ENCODE peak calls at places on chromosomes 6 and 20, in seven cellular contexts. One of them, this sample, is unnamed.

GRCh38 chr6:159766923-159767322 is 5.1 kb downstream of the ACAT2 start:
- DNase-seq in IMR-90: peak; percentile 72
- DNase-seq in GM23248: peak; percentile 12
- DNase-seq in mammary epithelial cell: no peak
- DNase-seq in mesendoderm: no peak
- DNase-seq in SK-N-SH: no peak
- DNase-seq in keratinocyte: no peak
- DNase-seq in this sample: no peak

GRCh38 chr6:142653710-142654274 is 291.2 kb downstream of the HIVEP2 start:
- DNase-seq in mesendoderm: no peak
- DNase-seq in keratinocyte: no peak
- DNase-seq in mammary epithelial cell: no peak
- DNase-seq in IMR-90: no peak
- DNase-seq in SK-N-SH: no peak
- DNase-seq in GM23248: no peak
- DNase-seq in this sample: no peak

GRCh38 chr6:157961829-157962228 is 19.8 kb upstream of the SYNJ2 start:
- DNase-seq in IMR-90: no peak
- DNase-seq in keratinocyte: no peak
- DNase-seq in SK-N-SH: no peak
- DNase-seq in mesendoderm: no peak
- DNase-seq in GM23248: no peak
- DNase-seq in mammary epithelial cell: no peak
- DNase-seq in this sample: no peak

GRCh38 chr20:641516-641913 is 11.5 kb downstream of the SRXN1 start:
- DNase-seq in IMR-90: no peak
- DNase-seq in mesendoderm: peak; percentile 55
- DNase-seq in mammary epithelial cell: no peak
- DNase-seq in keratinocyte: no peak
- DNase-seq in SK-N-SH: peak; percentile 88
- DNase-seq in GM23248: peak; percentile 49
- DNase-seq in this sample: no peak

GRCh38 chr6:11514672-11515071 is 22.9 kb upstream of the TMEM170B start:
- DNase-seq in mesendoderm: no peak
- DNase-seq in mammary epithelial cell: no peak
- DNase-seq in SK-N-SH: no peak
- DNase-seq in keratinocyte: no peak
- DNase-seq in IMR-90: no peak
- DNase-seq in GM23248: no peak
- DNase-seq in this sample: no peak

GRCh38 chr20:34525709-34526416 is 9.6 kb downstream of the DYNLRB1 start:
- DNase-seq in IMR-90: peak; percentile 100
- DNase-seq in mammary epithelial cell: peak; percentile 99
- DNase-seq in keratinocyte: peak; percentile 99
- DNase-seq in mesendoderm: peak; percentile 51
- DNase-seq in SK-N-SH: peak; percentile 38
- DNase-seq in GM23248: peak; percentile 99
- DNase-seq in this sample: peak; percentile 100

GRCh38 chr6:7267521-7268091 is 45.4 kb downstream of the SSR1 start:
- DNase-seq in IMR-90: peak; percentile 94
- DNase-seq in SK-N-SH: peak; percentile 64
- DNase-seq in keratinocyte: peak; percentile 96
- DNase-seq in mammary epithelial cell: peak; percentile 99
- DNase-seq in mesendoderm: no peak
- DNase-seq in GM23248: peak; percentile 97
- DNase-seq in this sample: peak; percentile 99

GRCh38 chr6:161082215-161082614 is 90.6 kb downstream of the MAP3K4 start:
- DNase-seq in mesendoderm: no peak
- DNase-seq in keratinocyte: no peak
- DNase-seq in GM23248: no peak
- DNase-seq in mammary epithelial cell: no peak
- DNase-seq in SK-N-SH: no peak
- DNase-seq in IMR-90: no peak
- DNase-seq in this sample: no peak

DNA sequence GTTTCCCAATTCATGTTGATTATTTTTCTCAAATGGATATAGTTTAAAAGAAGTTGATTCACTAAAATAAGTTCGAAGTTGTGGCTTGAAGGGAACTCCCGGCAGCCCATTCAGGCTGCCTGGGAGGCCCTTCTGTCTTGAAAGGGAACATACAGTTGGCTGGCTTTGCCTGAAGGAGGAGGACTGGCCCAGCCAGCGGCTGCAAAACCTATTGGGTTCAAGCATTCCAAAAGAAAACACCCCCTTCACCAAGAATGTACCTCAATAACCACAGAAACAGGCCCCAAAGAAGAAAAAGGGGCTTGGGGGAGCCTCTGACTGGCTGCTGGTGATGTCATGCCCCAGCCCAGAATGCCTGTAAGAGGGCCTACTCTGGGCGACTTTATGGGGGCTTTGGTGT is 36.6 kb downstream of the MAFB start:
- DNase-seq in GM23248: no peak
- DNase-seq in mesendoderm: no peak
- DNase-seq in keratinocyte: no peak
- DNase-seq in mammary epithelial cell: no peak
- DNase-seq in SK-N-SH: no peak
- DNase-seq in IMR-90: no peak
- DNase-seq in this sample: no peak
- H3K9ac ChIP-seq in GM23248: no peak overlapping the region
- H3K9ac ChIP-seq in mesendoderm: no peak overlapping the region
- H3K9ac ChIP-seq in keratinocyte: no peak overlapping the region
- H3K9ac ChIP-seq in mammary epithelial cell: no peak overlapping the region
- H3K9ac ChIP-seq in SK-N-SH: no peak overlapping the region
- H3K9ac ChIP-seq in IMR-90: no peak overlapping the region
- H3K9ac ChIP-seq in this sample: no peak overlapping the region

DNA sequence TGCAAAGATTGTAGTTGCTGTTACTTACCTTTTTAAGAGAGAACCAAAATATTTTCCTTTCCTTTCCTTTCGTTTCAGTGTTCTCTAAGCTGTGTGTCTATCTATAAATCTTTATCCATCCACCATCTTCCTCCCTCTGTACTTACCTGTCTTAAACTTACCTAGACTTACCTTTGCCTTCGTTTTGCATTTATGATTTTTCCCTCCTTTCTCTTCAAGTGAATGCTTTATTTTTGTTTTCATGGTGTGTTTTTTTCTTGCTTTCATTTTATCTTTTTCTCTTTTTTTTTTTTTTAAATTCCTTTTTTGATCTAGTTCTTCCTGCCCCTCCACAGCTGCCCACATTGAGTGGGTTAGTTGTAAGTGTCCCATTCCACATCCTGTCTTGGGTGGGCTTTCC is 26.2 kb downstream of the ARID1B start:
- DNase-seq in keratinocyte: no peak
- DNase-seq in mammary epithelial cell: no peak
- DNase-seq in SK-N-SH: no peak
- DNase-seq in mesendoderm: no peak
- DNase-seq in IMR-90: no peak
- DNase-seq in GM23248: no peak
- DNase-seq in this sample: no peak
- H3K4me1 ChIP-seq in keratinocyte: no peaks in the 10 kb centered on the region
- H3K4me1 ChIP-seq in mammary epithelial cell: no peaks in the 10 kb centered on the region
- H3K4me1 ChIP-seq in SK-N-SH: peaks cover 8% of the 10 kb centered on the region
- H3K4me1 ChIP-seq in mesendoderm: peaks cover 8% of the 10 kb centered on the region
- H3K4me1 ChIP-seq in IMR-90: peaks cover 6% of the 10 kb centered on the region
- H3K4me1 ChIP-seq in GM23248: peaks cover 8% of the 10 kb centered on the region
- H3K4me1 ChIP-seq in this sample: no peaks in the 10 kb centered on the region

GRCh38 chr20:38893056-38893455 is 33.2 kb upstream of the FAM83D start:
- DNase-seq in mesendoderm: no peak
- DNase-seq in keratinocyte: no peak
- DNase-seq in SK-N-SH: no peak
- DNase-seq in IMR-90: no peak
- DNase-seq in GM23248: no peak
- DNase-seq in mammary epithelial cell: no peak
- DNase-seq in this sample: no peak
- H3K9ac ChIP-seq in mesendoderm: no peak overlapping the region
- H3K9ac ChIP-seq in keratinocyte: no peak overlapping the region
- H3K9ac ChIP-seq in SK-N-SH: no peak overlapping the region
- H3K9ac ChIP-seq in IMR-90: no peak overlapping the region
- H3K9ac ChIP-seq in GM23248: no peak overlapping the region
- H3K9ac ChIP-seq in mammary epithelial cell: no peak overlapping the region
- H3K9ac ChIP-seq in this sample: no peak overlapping the region

DNA sequence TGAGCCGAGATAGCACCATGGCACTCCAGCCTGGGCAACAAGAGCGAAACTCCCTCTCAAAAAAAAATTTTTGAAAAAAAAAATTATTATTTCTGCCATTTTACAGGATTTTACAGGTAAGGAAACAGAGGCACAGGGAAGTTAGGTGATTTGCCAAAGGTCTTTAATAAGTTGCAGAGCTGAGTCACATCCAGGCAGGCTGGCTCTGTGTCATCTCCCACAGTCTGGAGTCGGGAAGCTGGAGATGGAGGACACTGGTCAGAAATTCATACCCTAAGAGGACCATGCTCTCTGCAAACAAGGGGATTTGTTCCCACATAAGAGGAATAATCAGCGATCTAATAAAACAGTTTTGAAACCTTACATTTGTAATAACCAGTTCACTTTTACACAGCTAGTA is 24.1 kb downstream of the HECA start:
- DNase-seq in mammary epithelial cell: no peak
- DNase-seq in mesendoderm: no peak
- DNase-seq in SK-N-SH: no peak
- DNase-seq in keratinocyte: no peak
- DNase-seq in IMR-90: peak; percentile 34
- DNase-seq in GM23248: peak; percentile 62
- DNase-seq in this sample: no peak
- H3K4me1 ChIP-seq in mammary epithelial cell: peaks cover 3% of the 10 kb centered on the region
- H3K4me1 ChIP-seq in mesendoderm: no peaks in the 10 kb centered on the region
- H3K4me1 ChIP-seq in SK-N-SH: no peaks in the 10 kb centered on the region
- H3K4me1 ChIP-seq in keratinocyte: peaks cover 38% of the 10 kb centered on the region
- H3K4me1 ChIP-seq in IMR-90: peaks cover 16% of the 10 kb centered on the region
- H3K4me1 ChIP-seq in GM23248: peaks cover 20% of the 10 kb centered on the region
- H3K4me1 ChIP-seq in this sample: no peaks in the 10 kb centered on the region

GRCh38 chr6:96014846-96015245 is 928 bp upstream of the FUT9 start:
- DNase-seq in mammary epithelial cell: no peak
- DNase-seq in GM23248: no peak
- DNase-seq in IMR-90: no peak
- DNase-seq in mesendoderm: no peak
- DNase-seq in keratinocyte: no peak
- DNase-seq in SK-N-SH: peak; percentile 9
- DNase-seq in this sample: no peak
- H3K9ac ChIP-seq in mammary epithelial cell: no peak overlapping the region
- H3K9ac ChIP-seq in GM23248: no peak overlapping the region
- H3K9ac ChIP-seq in IMR-90: no peak overlapping the region
- H3K9ac ChIP-seq in mesendoderm: peak overlapping the region; percentile 64
- H3K9ac ChIP-seq in keratinocyte: no peak overlapping the region
- H3K9ac ChIP-seq in SK-N-SH: no peak overlapping the region
- H3K9ac ChIP-seq in this sample: no peak overlapping the region

GRCh38 chr6:167093406-167093921 is 29.4 kb upstream of the CCR6 start:
- DNase-seq in IMR-90: no peak
- DNase-seq in SK-N-SH: no peak
- DNase-seq in mammary epithelial cell: no peak
- DNase-seq in keratinocyte: no peak
- DNase-seq in mesendoderm: no peak
- DNase-seq in GM23248: no peak
- DNase-seq in this sample: no peak
- H3K4me1 ChIP-seq in IMR-90: no peaks in the 10 kb centered on the region
- H3K4me1 ChIP-seq in SK-N-SH: no peaks in the 10 kb centered on the region
- H3K4me1 ChIP-seq in mammary epithelial cell: no peaks in the 10 kb centered on the region
- H3K4me1 ChIP-seq in keratinocyte: no peaks in the 10 kb centered on the region
- H3K4me1 ChIP-seq in mesendoderm: no peaks in the 10 kb centered on the region
- H3K4me1 ChIP-seq in GM23248: no peaks in the 10 kb centered on the region
- H3K4me1 ChIP-seq in this sample: no peaks in the 10 kb centered on the region

GRCh38 chr20:63519765-63520593 is 586 bp upstream of the PPDPF start:
- DNase-seq in mesendoderm: no peak
- DNase-seq in SK-N-SH: peak; percentile 87
- DNase-seq in mammary epithelial cell: peak; percentile 61
- DNase-seq in GM23248: peak; percentile 74
- DNase-seq in keratinocyte: no peak
- DNase-seq in IMR-90: peak; percentile 29
- DNase-seq in this sample: peak; percentile 51
- H3K9ac ChIP-seq in mesendoderm: peak overlapping the region; percentile 79
- H3K9ac ChIP-seq in SK-N-SH: peak overlapping the region; percentile 97
- H3K9ac ChIP-seq in mammary epithelial cell: peak overlapping the region; percentile 50
- H3K9ac ChIP-seq in GM23248: peak overlapping the region; percentile 95
- H3K9ac ChIP-seq in keratinocyte: peak overlapping the region; percentile 86
- H3K9ac ChIP-seq in IMR-90: peak overlapping the region; percentile 81
- H3K9ac ChIP-seq in this sample: peak overlapping the region; percentile 93

DNA sequence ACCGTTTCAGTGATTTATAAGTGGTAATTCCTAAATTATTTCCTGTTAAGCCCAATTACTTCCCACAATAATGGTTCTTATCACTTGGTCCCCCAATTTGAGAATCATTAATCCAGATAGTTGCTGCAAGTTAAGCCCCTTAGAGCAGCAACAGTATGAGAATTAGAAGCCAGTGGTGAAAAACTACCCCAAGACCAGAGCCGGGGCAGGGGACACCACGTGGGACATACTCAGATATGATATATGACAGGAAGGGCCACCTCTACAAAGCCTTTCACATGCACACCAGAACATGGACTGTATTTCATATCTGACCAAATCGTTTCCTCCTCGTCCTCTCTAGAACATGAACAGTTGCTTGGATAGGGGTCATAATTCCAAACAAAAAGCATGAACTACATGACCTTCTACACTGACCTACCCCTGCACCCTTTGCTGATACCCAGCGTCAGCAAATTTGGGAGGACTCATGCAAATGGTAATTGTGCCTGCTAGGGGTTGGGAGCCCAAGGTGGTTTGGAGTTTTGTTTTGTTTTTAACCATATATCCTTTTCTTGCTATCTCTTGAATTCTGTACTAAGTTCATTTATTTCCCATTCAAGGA is 3.9 kb downstream of the JAG1 start:
- DNase-seq in mesendoderm: no peak
- DNase-seq in IMR-90: no peak
- DNase-seq in mammary epithelial cell: no peak
- DNase-seq in GM23248: no peak
- DNase-seq in SK-N-SH: no peak
- DNase-seq in keratinocyte: no peak
- DNase-seq in this sample: no peak
- H3K4me1 ChIP-seq in mesendoderm: peaks cover 13% of the 10 kb centered on the region
- H3K4me1 ChIP-seq in IMR-90: peaks cover 13% of the 10 kb centered on the region
- H3K4me1 ChIP-seq in mammary epithelial cell: peaks cover 54% of the 10 kb centered on the region
- H3K4me1 ChIP-seq in GM23248: peaks cover 9% of the 10 kb centered on the region
- H3K4me1 ChIP-seq in SK-N-SH: peaks cover 43% of the 10 kb centered on the region
- H3K4me1 ChIP-seq in keratinocyte: peaks cover 52% of the 10 kb centered on the region
- H3K4me1 ChIP-seq in this sample: peaks cover 27% of the 10 kb centered on the region

GRCh38 chr20:60528141-60528540 is 569.9 kb downstream of the CDH26 start:
- DNase-seq in mammary epithelial cell: no peak
- DNase-seq in IMR-90: peak; percentile 11
- DNase-seq in SK-N-SH: no peak
- DNase-seq in keratinocyte: no peak
- DNase-seq in mesendoderm: peak; percentile 8
- DNase-seq in GM23248: peak; percentile 32
- DNase-seq in this sample: no peak
- H3K9ac ChIP-seq in mammary epithelial cell: no peak overlapping the region
- H3K9ac ChIP-seq in IMR-90: no peak overlapping the region
- H3K9ac ChIP-seq in SK-N-SH: no peak overlapping the region
- H3K9ac ChIP-seq in keratinocyte: no peak overlapping the region
- H3K9ac ChIP-seq in mesendoderm: no peak overlapping the region
- H3K9ac ChIP-seq in GM23248: no peak overlapping the region
- H3K9ac ChIP-seq in this sample: no peak overlapping the region

This sample was measured in PC-3.